ENCODE peak calls at places on chromosomes 3 and 15, in eight cellular contexts. N is PC-3, K is left ventricle myocardium inferior, U is pancreas, O is choroid plexus epithelial cell, R is fibroblast of the aortic adventitia, V is uterus, Y is brain microvascular endothelial cell. A is an unnamed sample.

GRCh38 chr3:125267460-125267859 is 54.9 kb upstream of the SLC12A8 start:
- DNase-seq in N (no peak), K (no peak), U (no peak), O (no peak), R (no peak), V (no peak), Y (no peak), A (no peak)

GRCh38 chr15:72339777-72340177 is 19.8 kb upstream of the CELF6 start:
- DNase-seq in N (peak), K (no peak), U (no peak), O (peak), R (peak), V (peak), Y (peak), A (no peak)

GRCh38 chr3:72892081-72892763 is 4.4 kb downstream of the GXYLT2 start:
- DNase-seq in N (peak), K (no peak), U (no peak), O (peak), R (peak), V (peak), Y (peak), A (peak)

GRCh38 chr3:10775828-10776227 is 40.2 kb upstream of the SLC6A11 start:
- DNase-seq in N (no peak), K (no peak), U (no peak), O (no peak), R (no peak), V (no peak), Y (no peak), A (no peak)

GRCh38 chr3:3119393-3119851 is 7.3 kb upstream of the TRNT1 start:
- DNase-seq in N (no peak), K (no peak), U (no peak), O (no peak), R (peak), V (no peak), Y (no peak), A (no peak)

GRCh38 chr3:143288944-143289343 is 169.4 kb downstream of the CHST2 start:
- DNase-seq in N (no peak), K (no peak), U (no peak), O (no peak), R (no peak), V (no peak), Y (no peak), A (no peak)

GRCh38 chr15:95733931-95734330 is 596.6 kb upstream of the NR2F2 start:
- DNase-seq in N (peak), K (no peak), U (no peak), O (peak), R (no peak), V (no peak), Y (no peak), A (no peak)

GRCh38 chr15:41416742-41417417 is at the start of gene RTF1:
- DNase-seq in N (peak), K (peak), U (peak), O (peak), R (peak), V (peak), Y (peak), A (peak)

GRCh38 chr3:177934001-177934891 is 602.0 kb upstream of the KCNMB2 start:
- DNase-seq in N (peak), K (no peak), U (no peak), O (peak), R (peak), V (no peak), Y (peak), A (peak)

GRCh38 chr15:67551207-67551743 is 8.8 kb downstream of the MAP2K5 start:
- DNase-seq in N (no peak), K (no peak), U (no peak), O (no peak), R (no peak), V (no peak), Y (no peak), A (no peak)

GRCh38 chr15:31228980-31229826 is 97.4 kb upstream of the KLF13 start:
- DNase-seq in N (no peak), K (no peak), U (peak), O (no peak), R (no peak), V (no peak), Y (no peak), A (no peak)

GRCh38 chr3:161296814-161297213 is 74.5 kb downstream of the SPTSSB start:
- DNase-seq in N (no peak), K (no peak), U (no peak), O (no peak), R (no peak), V (no peak), Y (no peak), A (no peak)

GRCh38 chr3:10482631-10483363 is 22.6 kb downstream of the ATP2B2 start:
- DNase-seq in N (no peak), K (no peak), U (no peak), O (no peak), R (no peak), V (no peak), Y (no peak), A (no peak)

GRCh38 chr15:90362936-90363212 is 10.8 kb downstream of the ZNF774 start:
- DNase-seq in N (peak), K (no peak), U (no peak), O (peak), R (peak), V (peak), Y (peak), A (peak)

GRCh38 chr3:151584603-151585002 is 123.7 kb upstream of the IGSF10 start:
- DNase-seq in N (no peak), K (no peak), U (no peak), O (peak), R (no peak), V (no peak), Y (no peak), A (no peak)

DNA sequence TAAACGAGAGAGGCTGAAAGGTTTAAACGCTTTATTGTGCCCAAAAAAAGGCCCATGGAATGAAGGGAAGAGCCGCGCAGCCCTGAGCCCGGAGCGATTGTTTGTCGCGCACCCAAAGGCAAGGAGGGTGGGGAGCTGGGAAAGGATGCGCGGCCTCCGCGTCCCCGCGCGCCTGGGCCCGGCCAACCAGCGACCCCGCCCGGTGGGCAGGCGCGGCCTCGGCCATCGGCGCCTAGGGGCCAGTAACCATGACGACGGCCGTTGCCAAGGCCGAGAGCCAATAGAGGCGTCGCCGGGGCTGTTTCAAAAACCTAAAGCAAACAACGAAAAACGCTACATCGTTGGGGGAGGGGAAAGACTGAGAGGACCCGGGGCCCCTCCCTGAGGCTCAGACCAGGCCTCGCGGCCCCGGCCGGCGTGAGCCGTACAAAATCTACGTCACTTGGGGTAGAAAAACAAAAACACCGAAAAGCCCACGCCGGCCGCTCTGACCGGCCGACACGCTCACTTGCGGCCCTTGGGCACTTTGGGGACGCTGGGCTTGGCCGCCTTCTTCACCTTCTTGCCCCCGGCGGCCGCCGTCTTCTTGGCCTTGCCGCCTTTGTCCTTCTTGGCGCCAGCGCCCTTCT is 36.2 kb downstream of the HMCES start:
- DNase-seq in N (peak), K (peak), U (peak), O (peak), R (peak), V (peak), Y (peak), A (peak)
- TF ChIP-seq CTCF in N (no peak), K (peak), U (no peak), O (no peak), R (no peak), V (no peak), Y (peak), A (peak)

GRCh38 chr3:14728113-14728512 is 53.2 kb downstream of the C3orf20 start:
- DNase-seq in N (no peak), K (no peak), U (no peak), O (no peak), R (no peak), V (no peak), Y (no peak), A (no peak)

GRCh38 chr3:14725015-14725431 is 50.1 kb downstream of the C3orf20 start:
- DNase-seq in N (peak), K (no peak), U (no peak), O (peak), R (peak), V (peak), Y (peak), A (no peak)

GRCh38 chr3:14725564-14726420 is 50.9 kb downstream of the C3orf20 start:
- DNase-seq in N (no peak), K (peak), U (no peak), O (peak), R (peak), V (peak), Y (no peak), A (no peak)

GRCh38 chr3:14730703-14731102 is 55.8 kb downstream of the C3orf20 start:
- DNase-seq in N (peak), K (no peak), U (no peak), O (no peak), R (no peak), V (no peak), Y (no peak), A (no peak)
- H3K4me3 ChIP-seq in N (no peak), K (no peak), U (no peak), O (no peak), R (no peak), V (no peak), Y (no peak), A (no peak)

GRCh38 chr15:58568157-58568571 is 136.4 kb downstream of the LIPC start:
- DNase-seq in N (peak), K (no peak), U (no peak), O (peak), R (no peak), V (no peak), Y (no peak), A (no peak)

GRCh38 chr15:58562135-58562534 is 130.3 kb downstream of the LIPC start:
- DNase-seq in N (no peak), K (no peak), U (no peak), O (no peak), R (no peak), V (no peak), Y (no peak), A (no peak)

GRCh38 chr15:58564967-58565366 is 133.2 kb downstream of the LIPC start:
- DNase-seq in N (no peak), K (no peak), U (no peak), O (no peak), R (no peak), V (no peak), Y (no peak), A (no peak)

GRCh38 chr15:58566029-58566428 is 134.2 kb downstream of the LIPC start:
- DNase-seq in N (no peak), K (no peak), U (no peak), O (peak), R (no peak), V (no peak), Y (no peak), A (no peak)

DNA sequence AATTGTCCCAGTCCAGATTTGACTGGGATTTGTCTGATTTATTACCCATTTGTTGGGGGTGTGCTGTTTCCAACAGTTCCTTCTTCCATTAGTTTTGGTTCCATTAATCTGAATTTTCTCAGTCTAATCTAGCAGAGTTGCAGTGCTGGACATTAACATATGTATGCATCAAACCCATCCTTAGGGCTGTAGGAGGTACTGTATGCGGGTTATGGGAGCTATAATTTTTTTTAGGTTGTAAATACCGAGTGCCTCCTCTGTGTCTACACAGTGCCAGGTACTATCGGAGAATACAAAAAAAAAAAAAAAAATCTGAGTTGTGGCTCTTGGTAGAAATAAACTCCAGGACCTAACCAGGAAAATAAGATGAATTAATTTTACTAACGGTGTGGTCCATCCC is 133.8 kb downstream of the LIPC start:
- DNase-seq in N (no peak), K (no peak), U (no peak), O (no peak), R (no peak), V (no peak), Y (no peak), A (no peak)
- TF ChIP-seq CTCF in N (no peak), K (no peak), U (no peak), O (no peak), R (peak), V (no peak), Y (no peak), A (no peak)

GRCh38 chr3:5251196-5251583 is 63.7 kb downstream of the EDEM1 start:
- DNase-seq in N (no peak), K (no peak), U (no peak), O (no peak), R (no peak), V (no peak), Y (no peak), A (no peak)
- H3K4me3 ChIP-seq in N (peak), K (peak), U (peak), O (no peak), R (peak), V (peak), Y (no peak), A (peak)

GRCh38 chr15:74433592-74434259 is at the start of gene SEMA7A:
- DNase-seq in N (peak), K (peak), U (peak), O (peak), R (peak), V (peak), Y (peak), A (peak)
- TF ChIP-seq CTCF in N (no peak), K (no peak), U (no peak), O (no peak), R (no peak), V (no peak), Y (no peak), A (no peak)

GRCh38 chr3:123760817-123761216 is 123.3 kb downstream of the MYLK start:
- DNase-seq in N (no peak), K (no peak), U (no peak), O (no peak), R (no peak), V (no peak), Y (no peak), A (no peak)

GRCh38 chr3:123755508-123755907 is 128.6 kb downstream of the MYLK start:
- DNase-seq in N (no peak), K (no peak), U (no peak), O (no peak), R (peak), V (no peak), Y (no peak), A (no peak)

GRCh38 chr3:123759311-123759710 is 124.8 kb downstream of the MYLK start:
- DNase-seq in N (no peak), K (no peak), U (no peak), O (no peak), R (peak), V (no peak), Y (no peak), A (peak)

GRCh38 chr3:123757281-123757940 is 126.7 kb downstream of the MYLK start:
- DNase-seq in N (no peak), K (peak), U (no peak), O (peak), R (no peak), V (no peak), Y (no peak), A (no peak)

GRCh38 chr3:123758081-123758564 is 126.0 kb downstream of the MYLK start:
- DNase-seq in N (peak), K (no peak), U (no peak), O (peak), R (peak), V (no peak), Y (no peak), A (no peak)
- H3K4me3 ChIP-seq in N (no peak), K (no peak), U (no peak), O (no peak), R (no peak), V (no peak), Y (no peak), A (no peak)

GRCh38 chr3:170465935-170466334 is 47.3 kb downstream of the CLDN11 start:
- DNase-seq in N (peak), K (no peak), U (no peak), O (no peak), R (no peak), V (no peak), Y (no peak), A (no peak)

GRCh38 chr3:170458285-170458684 is 39.6 kb downstream of the CLDN11 start:
- DNase-seq in N (no peak), K (no peak), U (no peak), O (no peak), R (no peak), V (no peak), Y (no peak), A (no peak)

GRCh38 chr3:170467560-170467959 is 48.9 kb downstream of the CLDN11 start:
- DNase-seq in N (no peak), K (no peak), U (no peak), O (no peak), R (no peak), V (no peak), Y (no peak), A (no peak)

GRCh38 chr3:170467007-170467406 is 48.3 kb downstream of the CLDN11 start:
- DNase-seq in N (no peak), K (no peak), U (no peak), O (no peak), R (no peak), V (no peak), Y (no peak), A (no peak)

GRCh38 chr3:170463011-170463410 is 44.3 kb downstream of the CLDN11 start:
- DNase-seq in N (no peak), K (no peak), U (no peak), O (no peak), R (no peak), V (no peak), Y (no peak), A (no peak)
- TF ChIP-seq CTCF in N (no peak), K (no peak), U (no peak), O (no peak), R (no peak), V (no peak), Y (no peak), A (no peak)

DNA sequence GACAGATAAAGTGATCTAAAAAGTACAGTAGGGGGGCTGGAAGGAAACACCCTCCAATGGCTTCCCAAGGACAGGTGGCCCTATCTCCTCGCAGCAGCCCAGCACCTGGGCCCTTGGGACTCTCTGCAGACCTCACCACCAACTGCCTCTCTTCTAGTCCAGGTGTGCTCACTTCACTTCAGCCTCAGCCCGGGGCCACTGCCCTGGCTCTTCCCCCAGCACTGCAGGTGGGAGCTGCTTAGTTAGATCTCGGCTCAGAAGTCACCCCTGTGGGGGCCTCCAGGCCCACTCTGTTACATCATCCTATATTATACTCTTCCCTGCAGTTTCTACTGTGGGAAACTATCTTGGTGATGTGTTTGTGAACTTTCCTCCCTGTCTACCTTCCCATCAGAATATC is 2.0 kb downstream of the KLF15 start:
- DNase-seq in N (no peak), K (no peak), U (no peak), O (peak), R (no peak), V (no peak), Y (no peak), A (no peak)
- H3K4me3 ChIP-seq in N (no peak), K (peak), U (peak), O (peak), R (no peak), V (peak), Y (no peak), A (no peak)

GRCh38 chr3:158773845-158774542 is 27.9 kb upstream of the MFSD1 start:
- DNase-seq in N (peak), K (no peak), U (no peak), O (peak), R (peak), V (peak), Y (no peak), A (no peak)
- TF ChIP-seq CTCF in N (peak), K (no peak), U (no peak), O (no peak), R (no peak), V (no peak), Y (no peak), A (no peak)

GRCh38 chr3:52453496-52454234 is at the start of gene TNNC1:
- DNase-seq in N (no peak), K (peak), U (no peak), O (no peak), R (no peak), V (no peak), Y (no peak), A (no peak)

GRCh38 chr3:52454938-52455282 is 494 bp upstream of the NISCH start:
- DNase-seq in N (no peak), K (no peak), U (no peak), O (no peak), R (no peak), V (no peak), Y (no peak), A (no peak)

GRCh38 chr3:52455283-52456168 is at the start of gene NISCH:
- DNase-seq in N (peak), K (peak), U (peak), O (peak), R (peak), V (peak), Y (peak), A (no peak)

GRCh38 chr3:52452570-52453221 is 1.1 kb downstream of the TNNC1 start:
- DNase-seq in N (no peak), K (peak), U (no peak), O (no peak), R (no peak), V (no peak), Y (no peak), A (no peak)

DNA sequence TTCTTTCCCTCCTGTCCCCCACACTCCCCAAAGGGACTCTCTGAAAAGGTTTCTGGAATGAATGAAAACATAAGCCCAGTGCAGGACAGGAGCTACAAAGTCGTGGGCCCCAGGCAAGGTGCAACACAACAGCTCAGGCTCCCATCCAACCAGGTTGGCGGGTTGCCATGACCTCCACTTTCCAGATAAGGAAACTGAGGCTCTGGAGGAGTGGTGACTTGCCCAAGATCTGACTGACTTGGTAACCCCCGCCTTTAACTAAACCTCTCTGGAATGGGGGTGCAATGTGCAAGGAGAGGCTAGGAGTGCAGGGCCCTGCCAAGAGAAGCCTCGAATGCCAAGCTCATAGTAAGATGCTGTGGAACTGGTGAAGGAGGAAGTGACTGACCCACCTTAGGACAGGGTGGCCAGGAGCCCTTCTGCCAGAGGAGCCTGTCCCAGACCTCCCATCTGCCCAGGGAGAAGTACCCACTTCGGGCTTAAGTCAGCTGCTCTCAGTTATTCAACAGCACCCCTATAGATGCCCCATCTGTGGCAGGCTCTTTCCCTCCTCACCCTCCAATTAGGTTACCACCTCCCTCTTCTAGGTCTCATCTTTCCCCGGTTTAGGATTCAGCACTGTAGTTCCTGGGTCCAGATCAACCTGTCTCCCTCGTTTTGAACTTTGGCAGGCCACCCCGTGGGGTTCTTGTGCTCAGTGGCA is 545 bp upstream of the TNNC1 start:
- DNase-seq in N (no peak), K (peak), U (peak), O (no peak), R (no peak), V (no peak), Y (no peak), A (no peak)
- H3K4me3 ChIP-seq in N (peak), K (peak), U (peak), O (no peak), R (no peak), V (peak), Y (no peak), A (no peak)